ENCODE peak calls at places on chromosome 2, in five cellular contexts. One of them, this sample, is unnamed.

GRCh38 chr2:119756837-119757236 is 2.9 kb upstream of the PTPN4 start:
- DNase-seq in ascending aorta: peak
- DNase-seq in CD8-positive, alpha-beta T cell: no peak
- DNase-seq in esophagus squamous epithelium: no peak
- DNase-seq in cardiac muscle cell: no peak
- DNase-seq in this sample: no peak

GRCh38 chr2:157252529-157252928 is 5.0 kb upstream of the GALNT5 start:
- DNase-seq in CD8-positive, alpha-beta T cell: no peak
- DNase-seq in ascending aorta: no peak
- DNase-seq in esophagus squamous epithelium: no peak
- DNase-seq in cardiac muscle cell: no peak
- DNase-seq in this sample: no peak

GRCh38 chr2:120783371-120783791 is 47.7 kb downstream of the GLI2 start:
- DNase-seq in cardiac muscle cell: no peak
- DNase-seq in CD8-positive, alpha-beta T cell: no peak
- DNase-seq in ascending aorta: no peak
- DNase-seq in esophagus squamous epithelium: no peak
- DNase-seq in this sample: no peak

GRCh38 chr2:926896-927295 is 23.8 kb upstream of the SNTG2 start:
- DNase-seq in CD8-positive, alpha-beta T cell: no peak
- DNase-seq in ascending aorta: no peak
- DNase-seq in esophagus squamous epithelium: no peak
- DNase-seq in cardiac muscle cell: no peak
- DNase-seq in this sample: no peak

GRCh38 chr2:13919981-13920382 is 712.5 kb upstream of the LRATD1 start:
- DNase-seq in ascending aorta: no peak
- DNase-seq in cardiac muscle cell: no peak
- DNase-seq in esophagus squamous epithelium: no peak
- DNase-seq in CD8-positive, alpha-beta T cell: no peak
- DNase-seq in this sample: no peak

GRCh38 chr2:69095246-69095645 is 82.3 kb downstream of the ANTXR1 start:
- DNase-seq in esophagus squamous epithelium: no peak
- DNase-seq in ascending aorta: no peak
- DNase-seq in CD8-positive, alpha-beta T cell: no peak
- DNase-seq in cardiac muscle cell: no peak
- DNase-seq in this sample: no peak

GRCh38 chr2:24435391-24436316 is 55.4 kb upstream of the NCOA1 start:
- DNase-seq in cardiac muscle cell: peak
- DNase-seq in ascending aorta: peak
- DNase-seq in CD8-positive, alpha-beta T cell: no peak
- DNase-seq in esophagus squamous epithelium: no peak
- DNase-seq in this sample: peak

GRCh38 chr2:115161531-115162453 is 719.4 kb downstream of the DPP10 start:
- DNase-seq in cardiac muscle cell: peak
- DNase-seq in ascending aorta: no peak
- DNase-seq in esophagus squamous epithelium: no peak
- DNase-seq in CD8-positive, alpha-beta T cell: no peak
- DNase-seq in this sample: peak

GRCh38 chr2:105125428-105125827 is 87.6 kb downstream of the MRPS9 start:
- DNase-seq in esophagus squamous epithelium: no peak
- DNase-seq in ascending aorta: no peak
- DNase-seq in cardiac muscle cell: no peak
- DNase-seq in CD8-positive, alpha-beta T cell: no peak
- DNase-seq in this sample: no peak

GRCh38 chr2:197183355-197183754 is 127.2 kb downstream of the ANKRD44 start:
- DNase-seq in cardiac muscle cell: no peak
- DNase-seq in esophagus squamous epithelium: no peak
- DNase-seq in ascending aorta: no peak
- DNase-seq in CD8-positive, alpha-beta T cell: no peak
- DNase-seq in this sample: no peak

GRCh38 chr2:44777542-44777941 is 164.0 kb upstream of the SIX3 start:
- DNase-seq in cardiac muscle cell: no peak
- DNase-seq in CD8-positive, alpha-beta T cell: no peak
- DNase-seq in esophagus squamous epithelium: no peak
- DNase-seq in ascending aorta: no peak
- DNase-seq in this sample: no peak

GRCh38 chr2:197969391-197969893 is 165.0 kb downstream of the PLCL1 start:
- DNase-seq in esophagus squamous epithelium: no peak
- DNase-seq in CD8-positive, alpha-beta T cell: no peak
- DNase-seq in ascending aorta: no peak
- DNase-seq in cardiac muscle cell: peak
- DNase-seq in this sample: no peak

GRCh38 chr2:220499281-220499680 is 871.9 kb downstream of the SLC4A3 start:
- DNase-seq in cardiac muscle cell: peak
- DNase-seq in esophagus squamous epithelium: no peak
- DNase-seq in ascending aorta: peak
- DNase-seq in CD8-positive, alpha-beta T cell: no peak
- DNase-seq in this sample: no peak

GRCh38 chr2:233051241-233052149 is 8.6 kb upstream of the INPP5D start:
- DNase-seq in cardiac muscle cell: no peak
- DNase-seq in CD8-positive, alpha-beta T cell: no peak
- DNase-seq in esophagus squamous epithelium: no peak
- DNase-seq in ascending aorta: peak
- DNase-seq in this sample: no peak

GRCh38 chr2:189702071-189702470 is 27.6 kb downstream of the ANKAR start:
- DNase-seq in cardiac muscle cell: no peak
- DNase-seq in ascending aorta: no peak
- DNase-seq in CD8-positive, alpha-beta T cell: no peak
- DNase-seq in esophagus squamous epithelium: no peak
- DNase-seq in this sample: no peak
- TF ChIP-seq CTCF in cardiac muscle cell: peak
- TF ChIP-seq CTCF in ascending aorta: no peak
- TF ChIP-seq CTCF in CD8-positive, alpha-beta T cell: no peak
- TF ChIP-seq CTCF in esophagus squamous epithelium: no peak
- TF ChIP-seq CTCF in this sample: peak

GRCh38 chr2:206149330-206149729 is 9.9 kb downstream of the NDUFS1 start:
- DNase-seq in CD8-positive, alpha-beta T cell: no peak
- DNase-seq in esophagus squamous epithelium: no peak
- DNase-seq in cardiac muscle cell: no peak
- DNase-seq in ascending aorta: no peak
- DNase-seq in this sample: no peak

GRCh38 chr2:206150168-206150567 is 9.1 kb downstream of the NDUFS1 start:
- DNase-seq in CD8-positive, alpha-beta T cell: no peak
- DNase-seq in cardiac muscle cell: no peak
- DNase-seq in ascending aorta: no peak
- DNase-seq in esophagus squamous epithelium: no peak
- DNase-seq in this sample: no peak

GRCh38 chr2:206150631-206151030 is 8.6 kb downstream of the NDUFS1 start:
- DNase-seq in ascending aorta: no peak
- DNase-seq in cardiac muscle cell: no peak
- DNase-seq in esophagus squamous epithelium: no peak
- DNase-seq in CD8-positive, alpha-beta T cell: no peak
- DNase-seq in this sample: no peak

GRCh38 chr2:206158563-206159345 is 490 bp downstream of the NDUFS1 start:
- DNase-seq in CD8-positive, alpha-beta T cell: no peak
- DNase-seq in esophagus squamous epithelium: no peak
- DNase-seq in cardiac muscle cell: peak
- DNase-seq in ascending aorta: no peak
- DNase-seq in this sample: no peak

DNA sequence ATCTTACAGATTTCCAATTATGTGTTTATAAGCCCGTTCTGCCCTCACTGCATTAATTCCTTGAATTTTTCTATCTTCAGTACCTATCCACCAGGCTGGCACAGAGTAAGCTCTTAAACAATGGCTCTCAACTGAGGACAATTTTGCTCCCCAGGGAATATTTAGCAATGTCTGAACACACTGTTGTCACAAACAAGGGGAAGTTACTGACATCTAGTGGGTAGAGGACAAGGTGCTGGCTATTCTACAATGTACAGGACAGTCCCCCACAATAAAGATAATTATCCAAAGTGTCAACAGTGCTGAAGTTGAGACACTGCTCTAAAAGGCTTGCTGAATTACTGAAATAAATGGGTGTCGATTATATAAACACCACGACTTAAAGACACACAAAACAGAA is 5.0 kb downstream of the NDUFS1 start:
- DNase-seq in cardiac muscle cell: peak
- DNase-seq in esophagus squamous epithelium: no peak
- DNase-seq in CD8-positive, alpha-beta T cell: no peak
- DNase-seq in ascending aorta: no peak
- DNase-seq in this sample: no peak
- TF ChIP-seq CTCF in cardiac muscle cell: no peak
- TF ChIP-seq CTCF in esophagus squamous epithelium: no peak
- TF ChIP-seq CTCF in CD8-positive, alpha-beta T cell: no peak
- TF ChIP-seq CTCF in ascending aorta: no peak
- TF ChIP-seq CTCF in this sample: no peak

GRCh38 chr2:3536682-3537632 is 17.6 kb upstream of the ADI1 start:
- DNase-seq in CD8-positive, alpha-beta T cell: peak
- DNase-seq in cardiac muscle cell: no peak
- DNase-seq in esophagus squamous epithelium: no peak
- DNase-seq in ascending aorta: peak
- DNase-seq in this sample: peak
- TF ChIP-seq CTCF in CD8-positive, alpha-beta T cell: peak
- TF ChIP-seq CTCF in cardiac muscle cell: peak
- TF ChIP-seq CTCF in esophagus squamous epithelium: peak
- TF ChIP-seq CTCF in ascending aorta: peak
- TF ChIP-seq CTCF in this sample: peak

DNA sequence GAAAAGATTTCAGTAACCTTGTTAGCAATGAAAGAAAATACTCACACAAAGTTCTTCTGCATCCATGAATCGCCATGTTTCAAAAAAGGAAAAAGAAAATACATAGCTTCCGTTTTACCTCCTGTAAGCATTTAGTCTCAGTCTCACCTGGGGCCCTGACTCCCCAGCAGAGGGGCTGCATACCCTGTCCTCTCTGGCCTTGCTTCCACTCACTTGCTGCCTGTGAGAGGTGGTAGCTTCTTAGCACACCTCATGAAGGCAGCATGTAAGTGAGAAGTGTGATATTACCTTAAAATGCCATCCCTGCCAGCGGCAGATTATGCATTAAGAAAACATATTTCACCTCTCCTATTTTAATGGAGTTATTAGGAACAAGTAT is 49.3 kb upstream of the ZNF385B start:
- DNase-seq in esophagus squamous epithelium: no peak
- DNase-seq in CD8-positive, alpha-beta T cell: no peak
- DNase-seq in ascending aorta: no peak
- DNase-seq in cardiac muscle cell: no peak
- DNase-seq in this sample: no peak
- TF ChIP-seq CTCF in esophagus squamous epithelium: no peak
- TF ChIP-seq CTCF in CD8-positive, alpha-beta T cell: no peak
- TF ChIP-seq CTCF in ascending aorta: no peak
- TF ChIP-seq CTCF in cardiac muscle cell: no peak
- TF ChIP-seq CTCF in this sample: no peak

DNA sequence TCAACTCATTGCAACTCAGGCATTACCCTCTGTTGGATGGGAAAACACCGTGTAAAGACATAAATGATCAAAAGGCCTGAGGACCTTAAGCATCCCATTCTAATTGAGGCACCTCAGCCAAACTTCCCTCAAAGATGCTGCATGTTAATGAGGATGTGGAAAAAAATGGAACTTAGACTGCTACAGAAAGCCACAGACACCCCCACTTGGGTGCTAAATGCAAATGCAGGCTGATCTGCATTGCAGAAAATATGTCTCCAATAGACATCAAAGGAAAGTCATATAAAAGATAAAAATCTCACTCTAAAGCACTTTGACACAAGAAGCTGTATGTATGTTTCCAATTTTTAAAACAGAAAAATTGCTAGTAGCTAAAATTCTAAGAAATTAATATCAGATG is 504.7 kb downstream of the KCNJ3 start:
- DNase-seq in esophagus squamous epithelium: no peak
- DNase-seq in ascending aorta: no peak
- DNase-seq in CD8-positive, alpha-beta T cell: no peak
- DNase-seq in cardiac muscle cell: no peak
- DNase-seq in this sample: no peak
- TF ChIP-seq CTCF in esophagus squamous epithelium: no peak
- TF ChIP-seq CTCF in ascending aorta: no peak
- TF ChIP-seq CTCF in CD8-positive, alpha-beta T cell: no peak
- TF ChIP-seq CTCF in cardiac muscle cell: no peak
- TF ChIP-seq CTCF in this sample: no peak

GRCh38 chr2:117957616-117958015 is 56.3 kb downstream of the CCDC93 start:
- DNase-seq in cardiac muscle cell: no peak
- DNase-seq in CD8-positive, alpha-beta T cell: no peak
- DNase-seq in esophagus squamous epithelium: no peak
- DNase-seq in ascending aorta: no peak
- DNase-seq in this sample: no peak
- TF ChIP-seq CTCF in cardiac muscle cell: no peak
- TF ChIP-seq CTCF in CD8-positive, alpha-beta T cell: no peak
- TF ChIP-seq CTCF in esophagus squamous epithelium: no peak
- TF ChIP-seq CTCF in ascending aorta: no peak
- TF ChIP-seq CTCF in this sample: no peak

GRCh38 chr2:173028671-173029070 is 47.0 kb upstream of the MAP3K20 start:
- DNase-seq in CD8-positive, alpha-beta T cell: no peak
- DNase-seq in cardiac muscle cell: no peak
- DNase-seq in ascending aorta: no peak
- DNase-seq in esophagus squamous epithelium: no peak
- DNase-seq in this sample: no peak

GRCh38 chr2:173021939-173022371 is 53.7 kb upstream of the MAP3K20 start:
- DNase-seq in cardiac muscle cell: no peak
- DNase-seq in esophagus squamous epithelium: no peak
- DNase-seq in ascending aorta: no peak
- DNase-seq in CD8-positive, alpha-beta T cell: no peak
- DNase-seq in this sample: no peak

GRCh38 chr2:173028141-173028540 is 47.5 kb upstream of the MAP3K20 start:
- DNase-seq in CD8-positive, alpha-beta T cell: no peak
- DNase-seq in cardiac muscle cell: peak
- DNase-seq in ascending aorta: no peak
- DNase-seq in esophagus squamous epithelium: no peak
- DNase-seq in this sample: no peak

GRCh38 chr2:173027181-173028128 is 48.2 kb upstream of the MAP3K20 start:
- DNase-seq in ascending aorta: peak
- DNase-seq in esophagus squamous epithelium: peak
- DNase-seq in CD8-positive, alpha-beta T cell: peak
- DNase-seq in cardiac muscle cell: peak
- DNase-seq in this sample: peak

GRCh38 chr2:173023718-173024117 is 51.9 kb upstream of the MAP3K20 start:
- DNase-seq in ascending aorta: no peak
- DNase-seq in CD8-positive, alpha-beta T cell: no peak
- DNase-seq in cardiac muscle cell: no peak
- DNase-seq in esophagus squamous epithelium: no peak
- DNase-seq in this sample: no peak
- TF ChIP-seq CTCF in ascending aorta: no peak
- TF ChIP-seq CTCF in CD8-positive, alpha-beta T cell: no peak
- TF ChIP-seq CTCF in cardiac muscle cell: no peak
- TF ChIP-seq CTCF in esophagus squamous epithelium: no peak
- TF ChIP-seq CTCF in this sample: no peak

DNA sequence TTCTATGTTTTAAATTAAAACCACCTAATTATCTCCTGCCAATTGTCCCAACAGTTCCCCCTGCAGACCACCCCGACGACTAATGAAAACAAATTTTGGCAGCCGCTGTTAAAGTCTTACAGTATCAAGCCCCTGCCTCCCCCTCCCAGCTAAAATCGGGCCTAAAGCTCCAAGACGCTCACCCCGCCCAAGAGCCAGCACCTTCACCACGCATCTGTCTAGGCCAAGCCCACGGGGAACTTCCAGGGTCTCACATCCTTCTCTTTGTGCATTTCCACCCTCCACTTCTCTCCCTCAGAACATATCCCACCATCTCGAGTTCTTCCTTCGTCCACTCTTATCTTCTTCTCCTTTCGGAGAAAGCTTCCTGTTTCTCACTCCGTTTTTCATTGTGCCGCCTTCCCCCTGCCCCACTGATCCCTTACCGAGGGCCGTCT is 438 bp downstream of the PRPF40A start:
- DNase-seq in cardiac muscle cell: peak
- DNase-seq in ascending aorta: peak
- DNase-seq in esophagus squamous epithelium: no peak
- DNase-seq in CD8-positive, alpha-beta T cell: peak
- DNase-seq in this sample: peak
- TF ChIP-seq CTCF in cardiac muscle cell: no peak
- TF ChIP-seq CTCF in ascending aorta: no peak
- TF ChIP-seq CTCF in esophagus squamous epithelium: no peak
- TF ChIP-seq CTCF in CD8-positive, alpha-beta T cell: no peak
- TF ChIP-seq CTCF in this sample: no peak

GRCh38 chr2:96208144-96209010 is at the start of gene STARD7:
- DNase-seq in CD8-positive, alpha-beta T cell: peak
- DNase-seq in cardiac muscle cell: peak
- DNase-seq in ascending aorta: peak
- DNase-seq in esophagus squamous epithelium: peak
- DNase-seq in this sample: peak
- TF ChIP-seq CTCF in CD8-positive, alpha-beta T cell: no peak
- TF ChIP-seq CTCF in cardiac muscle cell: peak
- TF ChIP-seq CTCF in ascending aorta: peak
- TF ChIP-seq CTCF in esophagus squamous epithelium: no peak
- TF ChIP-seq CTCF in this sample: peak